ENCODE peak calls at places on chromosomes 4 and X, in seven cellular contexts. I, O, G, L, R, M and Q are unnamed samples.

GRCh38 chrX:140762061-140762460 is 52.5 kb downstream of the LINC00632 start:
- DNase-seq in G (peak; percentile 78), L (peak; percentile 21), O (no peak), R (peak; percentile 77), I (no peak), M (no peak), Q (peak; percentile 68)

GRCh38 chr4:40870076-40870624 is 120.4 kb downstream of the NSUN7 start:
- DNase-seq in O (no peak), G (no peak), M (no peak), L (no peak), R (no peak), I (no peak), Q (no peak)

GRCh38 chr4:948936-949300 is 16.7 kb downstream of the TMEM175 start:
- DNase-seq in L (no peak), I (no peak), O (peak; percentile 34), G (no peak), R (no peak), M (peak; percentile 7), Q (no peak)

GRCh38 chr4:127829014-127829413 is 46.9 kb downstream of the HSPA4L start:
- DNase-seq in R (no peak), I (no peak), G (no peak), O (no peak), L (no peak), M (no peak), Q (no peak)

GRCh38 chrX:38817004-38817703 is 15.9 kb downstream of the MID1IP1 start:
- DNase-seq in M (peak; percentile 56), L (no peak), O (peak; percentile 66), I (peak; percentile 53), G (peak; percentile 73), R (peak; percentile 81), Q (no peak)

GRCh38 chr4:31461425-31461824 is 741.3 kb downstream of the PCDH7 start:
- DNase-seq in M (no peak), O (no peak), I (no peak), R (no peak), G (no peak), L (no peak), Q (peak; percentile 23)

GRCh38 chr4:12729384-12729783 is 754.8 kb downstream of the RAB28 start:
- DNase-seq in M (no peak), G (peak; percentile 48), I (no peak), R (peak; percentile 33), O (no peak), L (no peak), Q (peak; percentile 24)

GRCh38 chr4:99847362-99847976 is 30.8 kb downstream of the DAPP1 start:
- DNase-seq in L (no peak), G (no peak), R (no peak), O (no peak), M (no peak), I (no peak), Q (no peak)

GRCh38 chrX:44447214-44447613 is 95.4 kb downstream of the FUNDC1 start:
- DNase-seq in O (no peak), I (no peak), G (no peak), L (no peak), M (no peak), R (no peak), Q (no peak)

GRCh38 chr4:147777456-147778091 is 45.7 kb downstream of the ARHGAP10 start:
- DNase-seq in O (no peak), I (no peak), L (peak; percentile 58), G (no peak), R (no peak), M (no peak), Q (no peak)

GRCh38 chrX:80879143-80879542 is 69.5 kb upstream of the BRWD3 start:
- DNase-seq in O (no peak), G (peak; percentile 6), I (no peak), L (no peak), R (no peak), M (no peak), Q (no peak)

GRCh38 chr4:158121203-158121586 is 51.6 kb downstream of the GASK1B start:
- DNase-seq in R (peak; percentile 99), O (no peak), I (no peak), M (no peak), G (peak; percentile 99), L (no peak), Q (peak; percentile 94)

GRCh38 chr4:65007841-65008439 is 598.7 kb upstream of the TECRL start:
- DNase-seq in M (no peak), G (peak; percentile 67), L (peak; percentile 2), O (no peak), I (no peak), R (peak; percentile 42), Q (peak; percentile 66)

GRCh38 chr4:7353846-7354610 is 80.7 kb downstream of the PSAPL1 start:
- DNase-seq in G (no peak), L (no peak), R (no peak), M (no peak), O (no peak), I (no peak), Q (no peak)

GRCh38 chrX:9532349-9532748 is 67.5 kb downstream of the TBL1X start:
- DNase-seq in G (peak; percentile 77), L (no peak), R (peak; percentile 80), I (peak; percentile 45), M (no peak), O (peak; percentile 61), Q (peak; percentile 20)

GRCh38 chr4:114250439-114250891 is 271.0 kb upstream of the ARSJ start:
- DNase-seq in I (no peak), M (no peak), G (peak; percentile 11), O (no peak), L (no peak), R (no peak), Q (peak; percentile 77)

GRCh38 chr4:114265342-114265741 is 285.9 kb upstream of the ARSJ start:
- DNase-seq in R (no peak), L (no peak), I (no peak), G (no peak), M (no peak), O (no peak), Q (no peak)

GRCh38 chrX:138710866-138711331 is 618 bp downstream of the FGF13 start:
- DNase-seq in G (no peak), L (no peak), O (no peak), R (no peak), M (peak; percentile 14), I (peak; percentile 8), Q (no peak)

GRCh38 chrX:46477435-46477834 is 67.8 kb downstream of the ZNF674 start:
- DNase-seq in G (peak; percentile 64), O (no peak), M (no peak), I (no peak), R (peak; percentile 76), L (no peak), Q (peak; percentile 16)

GRCh38 chr4:149914521-149915115 is 99.0 kb upstream of the IQCM start:
- DNase-seq in O (no peak), L (peak; percentile 25), G (peak; percentile 70), M (no peak), I (no peak), R (peak; percentile 68), Q (peak; percentile 63)

GRCh38 chr4:58514299-58514698 is 1404.1 kb upstream of the IGFBP7 start:
- DNase-seq in R (no peak), I (no peak), L (no peak), G (no peak), O (no peak), M (no peak), Q (no peak)

GRCh38 chr4:80265571-80266266 is 745 bp upstream of the FGF5 start:
- DNase-seq in R (peak; percentile 54), I (no peak), M (no peak), L (no peak), O (no peak), G (peak; percentile 77), Q (peak; percentile 82)

GRCh38 chrX:154090731-154091130 is 6.8 kb downstream of the MECP2 start:
- DNase-seq in G (no peak), L (no peak), O (no peak), M (no peak), R (no peak), I (no peak), Q (no peak)

DNA sequence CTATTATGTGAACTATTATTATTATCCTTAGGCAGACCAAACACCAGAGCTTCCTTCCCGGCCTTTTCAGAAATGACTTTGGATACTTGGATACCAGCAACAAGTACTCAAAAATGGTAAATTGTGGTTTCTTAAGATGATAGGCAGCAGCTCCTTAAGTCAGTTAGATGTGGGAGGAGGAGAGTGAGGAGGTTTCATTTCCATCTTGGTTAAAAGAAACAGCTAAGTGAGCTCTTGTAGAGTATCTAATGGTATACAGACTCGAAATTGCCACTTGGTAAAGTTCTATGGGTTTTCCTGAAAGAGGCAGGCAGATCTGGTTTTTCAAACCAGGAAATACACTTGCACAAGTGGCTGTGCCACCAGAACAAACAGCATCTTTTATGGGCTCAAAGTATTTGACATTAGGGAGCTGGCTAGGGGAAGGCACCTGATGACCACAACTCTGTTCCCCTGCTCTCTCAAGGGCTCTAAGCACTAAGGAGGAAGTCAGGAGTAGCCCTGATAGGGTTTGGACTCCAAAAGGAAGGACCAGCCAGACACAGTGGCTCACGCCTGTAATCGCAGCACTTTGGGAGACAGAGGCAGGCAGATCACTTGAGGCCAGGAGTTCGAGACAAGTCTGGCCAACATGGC is 130.9 kb downstream of the TMEM164 start:
- DNase-seq in L (no peak), G (no peak), O (no peak), R (no peak), I (no peak), M (no peak), Q (no peak)
- H3K4me3 ChIP-seq in L (no peak overlapping the region), G (no peak overlapping the region), O (no peak overlapping the region), R (no peak overlapping the region), I (no peak overlapping the region), M (no peak overlapping the region), Q (no peak overlapping the region)

DNA sequence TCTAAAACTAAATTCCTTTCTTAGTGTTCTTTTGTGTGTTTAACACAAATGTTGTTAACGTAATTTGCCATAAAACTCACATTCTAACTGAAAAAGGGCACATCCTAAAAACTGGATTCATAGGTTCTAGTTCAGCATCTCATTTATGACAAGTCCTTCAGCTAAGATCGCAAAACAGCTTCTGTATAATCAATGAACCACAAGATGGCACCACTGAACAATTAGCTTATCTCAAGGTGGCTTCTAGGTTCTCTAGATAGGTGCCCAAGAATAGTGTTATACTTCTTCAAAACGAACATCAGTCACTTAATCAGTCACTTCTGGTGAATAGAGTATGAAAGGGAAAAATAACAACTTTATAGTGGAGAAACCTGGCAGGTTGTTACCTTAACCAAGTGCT is 54.3 kb downstream of the NRK start:
- DNase-seq in G (peak; percentile 24), O (no peak), M (no peak), L (no peak), I (no peak), R (peak; percentile 16), Q (peak; percentile 12)
- TF ChIP-seq CTCF in G (peak; percentile 30), O (no peak), M (no peak), L (peak; percentile 23), I (no peak), R (peak; percentile 19), Q (peak; percentile 32)

GRCh38 chr4:182905038-182905437 is 12.1 kb downstream of the DCTD start:
- DNase-seq in L (no peak), O (no peak), R (peak; percentile 8), I (no peak), M (no peak), G (no peak), Q (no peak)
- H3K4me3 ChIP-seq in L (no peak overlapping the region), O (no peak overlapping the region), R (no peak overlapping the region), I (no peak overlapping the region), M (no peak overlapping the region), G (no peak overlapping the region), Q (no peak overlapping the region)

GRCh38 chrX:55919367-55920221 is 202.0 kb downstream of the RRAGB start:
- DNase-seq in O (no peak), M (peak; percentile 22), L (no peak), I (no peak), G (no peak), R (no peak), Q (no peak)
- TF ChIP-seq CTCF in O (no peak), M (no peak), L (no peak), I (no peak), G (no peak), R (no peak), Q (no peak)

GRCh38 chr4:146661368-146661767 is 22.7 kb downstream of the POU4F2 start:
- DNase-seq in M (no peak), G (no peak), I (no peak), O (no peak), L (no peak), R (no peak), Q (no peak)
- H3K4me3 ChIP-seq in M (no peak overlapping the region), G (no peak overlapping the region), I (no peak overlapping the region), O (no peak overlapping the region), L (no peak overlapping the region), R (no peak overlapping the region), Q (no peak overlapping the region)